ENCODE peak calls at places on chromosome 13, in four cellular contexts. P is RPMI7951, K is aorta, I is kidney epithelial cell. Q is an unnamed sample.

GRCh38 chr13:80100636-80101035 is 240.3 kb downstream of the SPRY2 start:
- DNase-seq in P (no peak), K (no peak), I (no peak), Q (no peak)

GRCh38 chr13:73832203-73832602 is 302.0 kb downstream of the KLF12 start:
- DNase-seq in P (no peak), K (no peak), I (no peak), Q (no peak)

GRCh38 chr13:113448885-113449692 is 4.2 kb downstream of the ADPRHL1 start:
- DNase-seq in P (no peak), K (peak), I (no peak), Q (peak)

GRCh38 chr13:50512602-50513527 is 330.6 kb downstream of the DLEU7 start:
- DNase-seq in P (peak), K (peak), I (no peak), Q (no peak)

GRCh38 chr13:73849292-73849691 is 284.9 kb downstream of the KLF12 start:
- DNase-seq in P (peak), K (no peak), I (no peak), Q (no peak)

GRCh38 chr13:102309110-102309509 is 92.7 kb downstream of the FGF14 start:
- DNase-seq in P (no peak), K (no peak), I (no peak), Q (no peak)

GRCh38 chr13:37475966-37476365 is 122.6 kb downstream of the POSTN start:
- DNase-seq in P (peak), K (no peak), I (no peak), Q (no peak)

GRCh38 chr13:111912453-111912866 is 154.5 kb upstream of the SOX1 start:
- DNase-seq in P (no peak), K (no peak), I (no peak), Q (no peak)

GRCh38 chr13:32838985-32839384 is 177.2 kb upstream of the KL start:
- DNase-seq in P (no peak), K (no peak), I (no peak), Q (no peak)

GRCh38 chr13:102440259-102440936 is 38.5 kb upstream of the FGF14 start:
- DNase-seq in P (no peak), K (no peak), I (peak), Q (peak)

GRCh38 chr13:109698779-109699178 is 87.6 kb downstream of the IRS2 start:
- DNase-seq in P (peak), K (no peak), I (no peak), Q (no peak)

GRCh38 chr13:70568571-70568970 is 460.3 kb upstream of the KLHL1 start:
- DNase-seq in P (peak), K (no peak), I (no peak), Q (no peak)

GRCh38 chr13:110965038-110965754 is 50.3 kb upstream of the ANKRD10 start:
- DNase-seq in P (peak), K (no peak), I (peak), Q (peak)

GRCh38 chr13:96052655-96053002 is 572 bp downstream of the UGGT2 start:
- DNase-seq in P (peak), K (no peak), I (peak), Q (peak)

GRCh38 chr13:38914070-38914469 is 76.6 kb downstream of the STOML3 start:
- DNase-seq in P (peak), K (no peak), I (no peak), Q (no peak)

GRCh38 chr13:73060251-73061160 is 1.7 kb downstream of the KLF5 start:
- DNase-seq in P (peak), K (peak), I (no peak), Q (no peak)

GRCh38 chr13:28754698-28755545 is 36.2 kb upstream of the SLC46A3 start:
- DNase-seq in P (peak), K (no peak), I (no peak), Q (no peak)

GRCh38 chr13:113398963-113399754 is 35.2 kb upstream of the GRTP1 start:
- DNase-seq in P (no peak), K (no peak), I (no peak), Q (no peak)

GRCh38 chr13:66689037-66689619 is 541.0 kb downstream of the PCDH9 start:
- DNase-seq in P (no peak), K (no peak), I (no peak), Q (no peak)

GRCh38 chr13:49754146-49754545 is 38.3 kb downstream of the KPNA3 start:
- DNase-seq in P (no peak), K (no peak), I (no peak), Q (no peak)

GRCh38 chr13:41137951-41138350 is 5.3 kb upstream of the KBTBD6 start:
- DNase-seq in P (peak), K (no peak), I (peak), Q (peak)

GRCh38 chr13:90839061-90839460 is 508.4 kb upstream of the MIR17HG start:
- DNase-seq in P (no peak), K (no peak), I (no peak), Q (peak)

GRCh38 chr13:29493796-29494195 is 101.7 kb downstream of the SLC7A1 start:
- DNase-seq in P (no peak), K (no peak), I (no peak), Q (no peak)

GRCh38 chr13:33797622-33798021 is 20.3 kb upstream of the RFC3 start:
- DNase-seq in P (peak), K (no peak), I (no peak), Q (no peak)

GRCh38 chr13:111327701-111328100 is 7.3 kb downstream of the TEX29 start:
- DNase-seq in P (no peak), K (no peak), I (no peak), Q (no peak)

GRCh38 chr13:27038323-27038722 is 133.3 kb downstream of the USP12 start:
- DNase-seq in P (peak), K (no peak), I (peak), Q (no peak)

GRCh38 chr13:27500806-27501534 is 50.6 kb upstream of the MTIF3 start:
- DNase-seq in P (no peak), K (no peak), I (no peak), Q (no peak)

GRCh38 chr13:101773062-101773461 is 320.6 kb downstream of the ITGBL1 start:
- DNase-seq in P (no peak), K (no peak), I (no peak), Q (no peak)

GRCh38 chr13:53242015-53242414 is 213.4 kb downstream of the OLFM4 start:
- DNase-seq in P (no peak), K (no peak), I (no peak), Q (no peak)

GRCh38 chr13:82772802-82773201 is 1109.5 kb downstream of the SLITRK1 start:
- DNase-seq in P (peak), K (no peak), I (no peak), Q (no peak)

GRCh38 chr13:29771247-29771646 is 79.2 kb downstream of the UBL3 start:
- DNase-seq in P (peak), K (no peak), I (no peak), Q (no peak)

Q was measured in keratinocyte.